ENCODE peak calls at places on chromosomes 16 and 17, in seven cellular contexts. Q is BE2C, R is M059J, N is NCI-H1417, J is skeletal muscle cell, C is lower lobe of right lung, S is ELR. F is an unnamed sample.

GRCh38 chr17:40857535-40857934 is 9.5 kb downstream of the KRT12 start:
- DNase-seq in Q (peak), R (no peak), N (no peak), J (no peak), C (no peak), S (no peak), F (no peak)

GRCh38 chr17:7192271-7192937 is 13.2 kb upstream of the ASGR1 start:
- DNase-seq in Q (no peak), R (no peak), N (no peak), J (no peak), C (peak), S (no peak), F (no peak)

GRCh38 chr16:27972500-27972899 is 91.0 kb downstream of the GSG1L start:
- DNase-seq in Q (no peak), R (peak), N (peak), J (no peak), C (no peak), S (peak), F (peak)

GRCh38 chr17:6019959-6020358 is 50.2 kb upstream of the WSCD1 start:
- DNase-seq in Q (no peak), R (no peak), N (no peak), J (peak), C (no peak), S (no peak), F (no peak)

GRCh38 chr16:29844575-29845331 is 18.3 kb downstream of the CDIPT start:
- DNase-seq in Q (no peak), R (no peak), N (no peak), J (no peak), C (peak), S (no peak), F (no peak)

GRCh38 chr17:33175565-33175964 is 117.5 kb downstream of the ASIC2 start:
- DNase-seq in Q (no peak), R (no peak), N (peak), J (no peak), C (no peak), S (no peak), F (no peak)

GRCh38 chr17:56351675-56352074 is 198.4 kb downstream of the ANKFN1 start:
- DNase-seq in Q (no peak), R (peak), N (no peak), J (no peak), C (no peak), S (no peak), F (no peak)

GRCh38 chr17:27430882-27431491 is 25.3 kb upstream of the KSR1 start:
- DNase-seq in Q (peak), R (peak), N (no peak), J (no peak), C (no peak), S (peak), F (no peak)

GRCh38 chr16:50771366-50771765 is 29.5 kb downstream of the CYLD start:
- DNase-seq in Q (no peak), R (peak), N (no peak), J (peak), C (no peak), S (peak), F (no peak)

GRCh38 chr16:23587726-23588125 is 8.4 kb downstream of the NDUFAB1 start:
- DNase-seq in Q (no peak), R (peak), N (no peak), J (peak), C (no peak), S (peak), F (no peak)

GRCh38 chr16:167117-167462 is 1.3 kb downstream of the HBM start:
- DNase-seq in Q (no peak), R (no peak), N (no peak), J (no peak), C (no peak), S (no peak), F (no peak)

GRCh38 chr16:35314298-35314697 is 1854.9 kb downstream of the TP53TG3F start:
- DNase-seq in Q (no peak), R (no peak), N (no peak), J (no peak), C (no peak), S (no peak), F (no peak)

GRCh38 chr16:50298591-50299507 is 32.5 kb downstream of the ADCY7 start:
- DNase-seq in Q (no peak), R (no peak), N (no peak), J (no peak), C (peak), S (no peak), F (no peak)

GRCh38 chr17:15941781-15942180 is 3.1 kb upstream of the ADORA2B start:
- DNase-seq in Q (no peak), R (peak), N (no peak), J (no peak), C (no peak), S (peak), F (no peak)

GRCh38 chr17:70144260-70144846 is 25.0 kb upstream of the KCNJ2 start:
- DNase-seq in Q (no peak), R (peak), N (peak), J (no peak), C (no peak), S (peak), F (no peak)

GRCh38 chr16:57736419-57737281 is 1.1 kb downstream of the KATNB1 start:
- DNase-seq in Q (peak), R (peak), N (no peak), J (peak), C (no peak), S (peak), F (peak)

F was measured in activated CD4-positive, alpha-beta memory T cell treated with anti-CD3 and anti-CD28 coated beads, Interleukin-2, amount 10 ng/mL, durations not matched to agents 7 days and 5 days.